ENCODE peak calls at places on chromosomes 1 and 21, in nine cellular contexts. H, O, S, L, T, G, F, W and D are unnamed samples.

GRCh38 chr1:111739984-111740765 is 980 bp upstream of the INKA2 start:
- DNase-seq in G (peak), T (no peak), F (peak), W (peak), H (no peak), S (peak), L (no peak), O (peak), D (no peak)

GRCh38 chr1:1630965-1631792 is 794 bp upstream of the MMP23B start:
- DNase-seq in F (no peak), T (no peak), S (peak), O (peak), G (peak), W (no peak), H (no peak), L (no peak), D (no peak)

GRCh38 chr1:47575855-47576757 is 138.3 kb downstream of the FOXD2 start:
- DNase-seq in H (no peak), O (peak), W (no peak), T (no peak), S (no peak), G (no peak), F (no peak), L (no peak), D (no peak)

GRCh38 chr1:185439727-185440415 is 122.8 kb upstream of the IVNS1ABP start:
- DNase-seq in H (no peak), G (no peak), O (no peak), S (no peak), W (no peak), F (no peak), T (peak), L (no peak), D (no peak)

GRCh38 chr1:95304803-95305202 is 70.8 kb downstream of the RWDD3 start:
- DNase-seq in G (no peak), W (no peak), L (no peak), T (no peak), H (no peak), F (no peak), O (no peak), S (no peak), D (no peak)

GRCh38 chr21:40143822-40144525 is 276.7 kb downstream of the PCP4 start:
- DNase-seq in O (peak), T (no peak), G (peak), W (peak), S (peak), F (peak), H (no peak), L (no peak), D (peak)

GRCh38 chr1:81664341-81664740 is 136.4 kb upstream of the ADGRL2 start:
- DNase-seq in W (no peak), S (no peak), L (no peak), H (no peak), F (no peak), G (no peak), O (no peak), T (no peak), D (no peak)

GRCh38 chr21:35227774-35228173 is 178.7 kb upstream of the RUNX1 start:
- DNase-seq in S (no peak), O (no peak), W (no peak), F (no peak), T (no peak), L (no peak), G (no peak), H (no peak), D (no peak)

GRCh38 chr1:20151906-20152598 is 12.9 kb downstream of the PLA2G2F start:
- DNase-seq in G (peak), O (peak), H (peak), L (peak), T (peak), F (peak), W (peak), S (peak), D (peak)

GRCh38 chr1:172452536-172453159 is 8.8 kb upstream of the PIGC start:
- DNase-seq in O (no peak), G (no peak), S (peak), L (no peak), H (no peak), W (no peak), F (no peak), T (no peak), D (no peak)

GRCh38 chr1:164654200-164654599 is 95.2 kb downstream of the PBX1 start:
- DNase-seq in S (no peak), F (no peak), G (no peak), L (no peak), O (no peak), T (no peak), W (no peak), H (no peak), D (no peak)

GRCh38 chr1:31736675-31737074 is 27.5 kb downstream of the ADGRB2 start:
- DNase-seq in H (no peak), W (no peak), T (no peak), S (no peak), O (no peak), L (no peak), F (no peak), G (no peak), D (no peak)

GRCh38 chr1:102434421-102434820 is 437.7 kb upstream of the OLFM3 start:
- DNase-seq in G (no peak), H (no peak), S (no peak), W (no peak), F (peak), L (no peak), O (no peak), T (no peak), D (peak)

GRCh38 chr1:54803761-54804470 is 2.8 kb upstream of the TTC22 start:
- DNase-seq in G (no peak), W (no peak), O (peak), L (no peak), H (no peak), F (no peak), S (no peak), T (no peak), D (no peak)

GRCh38 chr1:220887868-220888664 is 8.8 kb downstream of the HLX start:
- DNase-seq in W (no peak), F (no peak), G (peak), S (no peak), H (no peak), T (no peak), L (no peak), O (peak), D (peak)